ENCODE peak calls at places on chromosomes 7 and 10, in five cellular contexts. V is CD8-positive, alpha-beta T cell; I is cardiac muscle cell; C is PC-9; U is heart left ventricle. F is an unnamed sample.

GRCh38 chr7:74324499-74325229 is 35.5 kb downstream of the CLIP2 start:
- DNase-seq in V (no peak), U (no peak), I (no peak), C (no peak), F (no peak)

GRCh38 chr7:38451840-38452239 is 178.4 kb upstream of the TARP start:
- DNase-seq in I (peak; percentile 26), U (no peak), V (no peak), C (no peak), F (no peak)

GRCh38 chr7:87154166-87154565 is 1.9 kb downstream of the DMTF1 start:
- DNase-seq in C (no peak), U (no peak), V (no peak), I (no peak), F (no peak)

GRCh38 chr7:27560706-27561235 is 101.9 kb downstream of the HIBADH start:
- DNase-seq in C (no peak), I (no peak), V (no peak), U (no peak), F (no peak)

GRCh38 chr10:52747680-52748079 is 24.9 kb downstream of the MBL2 start:
- DNase-seq in U (no peak), C (no peak), I (no peak), V (no peak), F (no peak)

GRCh38 chr7:73705551-73705920 is 13.9 kb downstream of the STX1A start:
- DNase-seq in I (no peak), C (peak; percentile 46), U (no peak), V (no peak), F (no peak)

GRCh38 chr10:775245-776075 is 86.0 kb upstream of the DIP2C start:
- DNase-seq in U (no peak), I (no peak), C (peak; percentile 44), V (no peak), F (no peak)

GRCh38 chr7:156950381-156950858 is 908 bp downstream of the NOM1 start:
- DNase-seq in I (no peak), U (no peak), C (no peak), V (no peak), F (no peak)

GRCh38 chr10:85400981-85401695 is 965.5 kb downstream of the GRID1 start:
- DNase-seq in U (no peak), I (no peak), C (no peak), V (no peak), F (no peak)

GRCh38 chr10:113073549-113074189 is 123.6 kb downstream of the TCF7L2 start:
- DNase-seq in V (no peak), C (peak; percentile 89), I (no peak), U (peak; percentile 84), F (no peak)

GRCh38 chr7:112176693-112177415 is 29.3 kb downstream of the DOCK4 start:
- DNase-seq in V (no peak), C (no peak), I (no peak), U (no peak), F (no peak)

GRCh38 chr7:91836065-91836368 is 44.5 kb downstream of the MTERF1 start:
- DNase-seq in C (no peak), I (no peak), U (no peak), V (no peak), F (no peak)

GRCh38 chr7:100089458-100090201 is 861 bp downstream of the COPS6 start:
- DNase-seq in U (no peak), V (no peak), I (no peak), C (no peak), F (no peak)

GRCh38 chr7:39510738-39511372 is 55.3 kb upstream of the YAE1 start:
- DNase-seq in C (no peak), V (no peak), U (no peak), I (no peak), F (no peak)

GRCh38 chr10:17787087-17787942 is 21.8 kb upstream of the MRC1 start:
- DNase-seq in U (no peak), C (peak; percentile 54), I (no peak), V (no peak), F (no peak)

GRCh38 chr7:149126662-149127321 is 668 bp upstream of the ZNF425 start:
- DNase-seq in C (peak; percentile 55), I (peak; percentile 35), V (no peak), U (peak; percentile 64), F (peak; percentile 62)

GRCh38 chr10:74949434-74949833 is 123.0 kb downstream of the KAT6B start:
- DNase-seq in U (no peak), V (no peak), I (no peak), C (no peak), F (no peak)

GRCh38 chr7:116955801-116956514 is 2.7 kb downstream of the ST7 start:
- DNase-seq in I (no peak), U (no peak), C (no peak), V (no peak), F (no peak)

GRCh38 chr10:71795248-71795647 is 21.9 kb upstream of the VSIR start:
- DNase-seq in V (no peak), C (peak; percentile 33), U (no peak), I (peak; percentile 77), F (no peak)

GRCh38 chr10:114320249-114321116 is 81.4 kb downstream of the VWA2 start:
- DNase-seq in V (no peak), I (no peak), U (peak; percentile 87), C (peak; percentile 94), F (no peak)

GRCh38 chr7:35334511-35334910 is 80.6 kb upstream of the TBX20 start:
- DNase-seq in I (no peak), U (no peak), V (no peak), C (no peak), F (no peak)

GRCh38 chr10:43294241-43294658 is 27.4 kb upstream of the RASGEF1A start:
- DNase-seq in U (no peak), V (no peak), C (no peak), I (no peak), F (peak; percentile 61)

GRCh38 chr10:84293574-84294016 is 34.8 kb upstream of the CCSER2 start:
- DNase-seq in V (no peak), U (no peak), I (no peak), C (no peak), F (no peak)

GRCh38 chr10:43202657-43203490 is 64.0 kb downstream of the RASGEF1A start:
- DNase-seq in V (no peak), I (peak; percentile 39), C (peak; percentile 67), U (peak; percentile 52), F (peak; percentile 58)

GRCh38 chr10:134743-135600 is at the start of gene ZMYND11:
- DNase-seq in I (peak; percentile 76), V (peak; percentile 46), C (peak; percentile 57), U (peak; percentile 78), F (peak; percentile 67)

GRCh38 chr10:95976295-95977229 is 66.8 kb upstream of the CCNJ start:
- DNase-seq in C (no peak), I (no peak), V (no peak), U (no peak), F (no peak)

GRCh38 chr7:1459930-1460756 is 873 bp upstream of the MICALL2 start:
- DNase-seq in C (peak; percentile 37), I (no peak), V (no peak), U (no peak), F (no peak)

GRCh38 chr7:1459512-1459892 is 232 bp upstream of the MICALL2 start:
- DNase-seq in I (peak; percentile 100), V (peak; percentile 96), C (peak; percentile 100), U (peak; percentile 100), F (peak; percentile 99)

GRCh38 chr7:1461640-1462375 is 2.5 kb upstream of the MICALL2 start:
- DNase-seq in U (no peak), V (no peak), I (no peak), C (no peak), F (no peak)

GRCh38 chr7:1458676-1459511 is at the start of gene MICALL2:
- DNase-seq in U (peak; percentile 92), C (peak; percentile 91), I (peak; percentile 33), V (peak; percentile 14), F (no peak)

DNA sequence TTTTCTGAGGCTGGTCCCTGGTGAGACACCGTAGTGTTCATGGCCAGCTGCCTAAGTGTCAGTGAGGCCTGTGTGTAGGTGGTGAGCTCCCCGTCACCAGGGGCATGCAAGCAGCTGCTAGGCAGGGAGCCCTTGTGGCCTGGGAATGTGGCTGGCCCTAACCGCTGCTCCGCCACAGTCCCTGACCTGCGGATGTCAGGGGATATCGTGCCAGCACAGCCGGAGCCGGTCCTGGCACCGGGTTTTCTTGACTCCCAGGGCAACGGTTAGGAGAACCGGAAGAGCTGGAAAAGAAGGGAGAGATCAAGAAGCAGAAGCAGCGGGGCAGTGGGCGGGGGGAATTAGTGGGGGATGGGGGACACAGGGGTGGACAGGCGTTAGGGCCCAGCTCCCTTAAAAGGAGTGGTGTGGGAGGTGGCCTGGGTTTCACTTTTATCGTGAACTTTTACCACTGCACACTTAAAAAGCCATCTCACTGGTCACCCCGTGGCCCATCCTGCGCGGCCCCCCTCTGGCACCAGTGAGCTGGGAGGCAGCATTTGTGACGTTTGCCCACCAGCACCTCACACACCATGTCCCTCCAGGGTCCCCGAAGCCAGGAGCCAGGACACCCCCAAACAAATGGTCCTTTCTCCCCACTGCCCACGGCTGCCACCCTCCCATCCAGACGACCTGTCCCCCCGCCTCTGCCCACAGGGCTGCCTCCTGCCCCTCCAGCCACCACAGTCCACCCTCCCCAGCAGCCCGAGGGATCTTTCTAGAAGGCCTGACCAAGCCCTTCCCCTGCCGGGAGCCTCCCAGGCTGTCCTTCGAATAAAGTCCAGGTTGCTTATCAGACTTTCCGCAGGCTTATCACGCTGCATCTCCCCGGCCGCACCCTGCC is 1.7 kb upstream of the MICALL2 start:
- DNase-seq in C (no peak), U (peak; percentile 73), V (no peak), I (peak; percentile 38), F (no peak)
- H3K4me1 ChIP-seq in C (peaks cover 29% of the 10 kb centered on the region), U (peaks cover 27% of the 10 kb centered on the region), V (peaks cover 24% of the 10 kb centered on the region), I (no peaks in the 10 kb centered on the region), F (peaks cover 28% of the 10 kb centered on the region)

DNA sequence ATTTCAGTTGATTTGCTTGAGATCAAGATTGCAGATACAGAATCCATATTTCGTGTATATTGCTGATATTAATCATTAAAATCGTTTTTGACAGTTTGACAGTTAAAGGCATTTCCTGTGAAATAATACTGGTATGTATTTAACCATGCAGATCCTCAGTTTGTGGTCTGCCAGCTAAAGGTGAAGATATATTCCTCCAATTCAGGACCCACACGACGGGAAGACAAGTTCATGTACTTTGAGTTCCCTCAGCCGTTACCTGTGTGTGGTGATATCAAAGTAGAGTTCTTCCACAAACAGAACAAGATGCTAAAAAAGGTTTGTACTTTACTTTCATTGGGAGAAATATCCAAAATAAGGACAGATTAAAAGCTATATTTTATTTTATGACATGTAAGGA is 94.3 kb downstream of the PTEN start:
- DNase-seq in V (no peak), C (no peak), U (no peak), I (no peak), F (no peak)
- H3K27ac ChIP-seq in V (no peak overlapping the region), C (no peak overlapping the region), U (no peak overlapping the region), I (no peak overlapping the region), F (no peak overlapping the region)

GRCh38 chr10:11404931-11405330 is 206.5 kb downstream of the USP6NL start:
- DNase-seq in V (no peak), U (no peak), I (no peak), C (no peak), F (no peak)

GRCh38 chr10:11397980-11398580 is 213.4 kb downstream of the USP6NL start:
- DNase-seq in C (no peak), I (no peak), U (peak; percentile 45), V (no peak), F (no peak)

GRCh38 chr10:11403116-11403515 is 208.3 kb downstream of the USP6NL start:
- DNase-seq in U (no peak), C (no peak), V (peak; percentile 23), I (no peak), F (peak; percentile 82)

GRCh38 chr10:11401314-11402222 is 209.9 kb downstream of the USP6NL start:
- DNase-seq in C (no peak), U (no peak), I (no peak), V (no peak), F (peak; percentile 15)

GRCh38 chr10:11402392-11402791 is 209.1 kb downstream of the USP6NL start:
- DNase-seq in I (no peak), U (no peak), V (no peak), C (no peak), F (no peak)
- H3K4me1 ChIP-seq in I (no peaks in the 10 kb centered on the region), U (no peaks in the 10 kb centered on the region), V (peaks cover 42% of the 10 kb centered on the region), C (no peaks in the 10 kb centered on the region), F (peaks cover 58% of the 10 kb centered on the region)

GRCh38 chr7:3866279-3866678 is 565.2 kb downstream of the SDK1 start:
- DNase-seq in V (no peak), C (no peak), U (no peak), I (no peak), F (no peak)
- H3K27ac ChIP-seq in V (no peak overlapping the region), C (no peak overlapping the region), U (no peak overlapping the region), I (no peak overlapping the region), F (no peak overlapping the region)

F was measured in CD4-positive, alpha-beta memory T cell.